ENCODE peak calls at places on chromosomes 13 and 19, in seven cellular contexts. N is PC-3, E is heart right ventricle, U is pancreas, A is uterus, Q is neural progenitor cell, L is cardiac muscle cell. B is an unnamed sample.

GRCh38 chr13:24649685-24650038 is 30.5 kb upstream of the ATP12A start:
- DNase-seq in N (no peak), U (no peak), Q (no peak), A (no peak), E (no peak), L (no peak), B (no peak)

GRCh38 chr19:32642771-32643170 is 32.2 kb downstream of the ANKRD27 start:
- DNase-seq in Q (no peak), E (no peak), A (no peak), U (no peak), L (no peak), N (no peak), B (no peak)

GRCh38 chr13:110812111-110812868 is 98.8 kb downstream of the ING1 start:
- DNase-seq in A (no peak), Q (no peak), E (no peak), L (no peak), N (no peak), U (no peak), B (no peak)

GRCh38 chr13:27006519-27007161 is 165.0 kb downstream of the USP12 start:
- DNase-seq in Q (peak), N (peak), L (peak), E (no peak), A (no peak), U (peak), B (no peak)

GRCh38 chr19:18450934-18451836 is 13.3 kb upstream of the ISYNA1 start:
- DNase-seq in L (peak), E (peak), Q (peak), N (peak), U (peak), A (peak), B (peak)

GRCh38 chr13:23960566-23961156 is 63.4 kb upstream of the C1QTNF9B start:
- DNase-seq in U (no peak), A (no peak), N (peak), Q (peak), L (peak), E (no peak), B (peak)

GRCh38 chr13:100356889-100357288 is 231.7 kb downstream of the GGACT start:
- DNase-seq in N (no peak), A (no peak), Q (no peak), E (no peak), L (no peak), U (no peak), B (no peak)

GRCh38 chr13:75368167-75368566 is 113.8 kb downstream of the TBC1D4 start:
- DNase-seq in A (peak), E (no peak), L (no peak), Q (no peak), N (peak), U (no peak), B (no peak)

GRCh38 chr19:15422311-15423075 is 3.7 kb upstream of the AKAP8L start:
- DNase-seq in E (no peak), N (no peak), L (no peak), U (peak), A (no peak), Q (no peak), B (no peak)

GRCh38 chr19:40398417-40399056 is 8.6 kb upstream of the HIPK4 start:
- DNase-seq in L (peak), Q (peak), N (no peak), U (no peak), A (peak), E (no peak), B (peak)

GRCh38 chr13:111626371-111627305 is 306.2 kb downstream of the TEX29 start:
- DNase-seq in E (peak), A (no peak), Q (no peak), U (no peak), N (no peak), L (no peak), B (no peak)

GRCh38 chr13:112844411-112844810 is 124.6 kb upstream of the MCF2L start:
- DNase-seq in A (no peak), Q (no peak), L (no peak), U (peak), N (no peak), E (no peak), B (no peak)

GRCh38 chr13:67230774-67231480 is 791 bp upstream of the PCDH9 start:
- DNase-seq in U (peak), A (peak), Q (peak), N (peak), L (peak), E (peak), B (peak)

GRCh38 chr19:18386543-18387251 is 739 bp downstream of the GDF15 start:
- DNase-seq in Q (no peak), A (no peak), U (no peak), N (no peak), E (no peak), L (no peak), B (peak)

GRCh38 chr19:35730326-35730725 is 11.9 kb downstream of the IGFLR1 start:
- DNase-seq in U (no peak), Q (no peak), N (no peak), L (no peak), A (no peak), E (no peak), B (no peak)

GRCh38 chr13:55263045-55263444 is 1877.7 kb upstream of the PRR20A start:
- DNase-seq in L (no peak), A (no peak), E (no peak), Q (no peak), N (no peak), U (no peak), B (no peak)

GRCh38 chr13:114047358-114047881 is 73.5 kb upstream of the C13orf46 start:
- DNase-seq in U (peak), L (no peak), A (peak), E (no peak), N (no peak), Q (no peak), B (no peak)

GRCh38 chr13:39956036-39956435 is 300.6 kb downstream of the COG6 start:
- DNase-seq in Q (no peak), E (no peak), A (no peak), U (no peak), L (no peak), N (no peak), B (no peak)

GRCh38 chr13:50128406-50129048 is 113.3 kb downstream of the KCNRG start:
- DNase-seq in U (no peak), N (no peak), L (no peak), Q (peak), A (no peak), E (no peak), B (no peak)

GRCh38 chr13:29991343-29991742 is 140.9 kb upstream of the UBL3 start:
- DNase-seq in N (peak), U (no peak), Q (no peak), E (no peak), A (no peak), L (no peak), B (peak)

GRCh38 chr13:77696863-77697207 is 652 bp upstream of the SLAIN1 start:
- DNase-seq in L (no peak), U (no peak), E (no peak), Q (no peak), N (no peak), A (no peak), B (no peak)

GRCh38 chr19:16821081-16821480 is 8.1 kb upstream of the SIN3B start:
- DNase-seq in L (no peak), A (no peak), U (no peak), Q (no peak), E (no peak), N (peak), B (no peak)

GRCh38 chr13:91647361-91647970 is 249.0 kb downstream of the GPC5 start:
- DNase-seq in Q (peak), L (no peak), A (no peak), N (peak), U (no peak), E (peak), B (peak)

GRCh38 chr13:51328488-51328887 is 11.0 kb upstream of the SERPINE3 start:
- DNase-seq in Q (peak), L (no peak), A (no peak), N (no peak), U (no peak), E (no peak), B (no peak)

GRCh38 chr13:30025351-30025750 is 174.9 kb upstream of the UBL3 start:
- DNase-seq in N (no peak), E (no peak), L (no peak), Q (no peak), U (no peak), A (no peak), B (no peak)

GRCh38 chr13:40609972-40610726 is 56.3 kb downstream of the FOXO1 start:
- DNase-seq in A (no peak), E (no peak), N (peak), Q (no peak), L (no peak), U (no peak), B (peak)

GRCh38 chr19:1407662-1408299 is 395 bp downstream of the DAZAP1 start:
- DNase-seq in L (peak), A (no peak), N (no peak), Q (no peak), E (peak), U (peak), B (no peak)
- H3K27ac ChIP-seq in L (peak), A (peak), N (peak), Q (no peak), E (peak), U (peak), B (peak)

GRCh38 chr19:42122691-42123607 is 9.3 kb downstream of the POU2F2 start:
- DNase-seq in U (no peak), N (no peak), E (no peak), L (no peak), Q (no peak), A (no peak), B (no peak)
- TF ChIP-seq CTCF in U (no peak), N (no peak), E (no peak), L (no peak), Q (no peak), A (no peak), B (no peak)

DNA sequence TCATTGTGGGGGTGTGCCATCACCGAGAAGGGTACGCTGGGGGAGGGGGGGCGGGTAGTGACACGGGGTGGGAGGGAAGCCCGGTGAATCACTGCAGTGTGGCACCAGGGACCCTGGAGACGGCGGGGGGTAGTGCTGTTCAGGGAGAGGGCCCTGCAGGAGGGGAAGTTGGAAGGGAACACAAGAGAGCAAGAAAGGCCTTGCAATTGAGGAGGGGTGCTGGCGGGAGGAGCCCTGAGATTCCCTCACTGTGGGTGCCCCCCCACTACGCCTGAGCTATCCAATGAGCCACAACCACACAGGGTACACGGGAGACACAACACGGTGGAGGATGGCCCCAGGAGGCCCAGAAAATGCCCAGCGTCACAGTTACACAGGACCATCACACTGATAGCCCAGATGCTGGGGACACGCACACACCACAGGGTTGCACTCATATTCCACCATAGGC is 516 bp upstream of the ATP1A3 start:
- DNase-seq in L (no peak), E (no peak), N (no peak), U (peak), A (no peak), Q (no peak), B (no peak)
- H3K27ac ChIP-seq in L (no peak), E (no peak), N (no peak), U (no peak), A (no peak), Q (no peak), B (no peak)

DNA sequence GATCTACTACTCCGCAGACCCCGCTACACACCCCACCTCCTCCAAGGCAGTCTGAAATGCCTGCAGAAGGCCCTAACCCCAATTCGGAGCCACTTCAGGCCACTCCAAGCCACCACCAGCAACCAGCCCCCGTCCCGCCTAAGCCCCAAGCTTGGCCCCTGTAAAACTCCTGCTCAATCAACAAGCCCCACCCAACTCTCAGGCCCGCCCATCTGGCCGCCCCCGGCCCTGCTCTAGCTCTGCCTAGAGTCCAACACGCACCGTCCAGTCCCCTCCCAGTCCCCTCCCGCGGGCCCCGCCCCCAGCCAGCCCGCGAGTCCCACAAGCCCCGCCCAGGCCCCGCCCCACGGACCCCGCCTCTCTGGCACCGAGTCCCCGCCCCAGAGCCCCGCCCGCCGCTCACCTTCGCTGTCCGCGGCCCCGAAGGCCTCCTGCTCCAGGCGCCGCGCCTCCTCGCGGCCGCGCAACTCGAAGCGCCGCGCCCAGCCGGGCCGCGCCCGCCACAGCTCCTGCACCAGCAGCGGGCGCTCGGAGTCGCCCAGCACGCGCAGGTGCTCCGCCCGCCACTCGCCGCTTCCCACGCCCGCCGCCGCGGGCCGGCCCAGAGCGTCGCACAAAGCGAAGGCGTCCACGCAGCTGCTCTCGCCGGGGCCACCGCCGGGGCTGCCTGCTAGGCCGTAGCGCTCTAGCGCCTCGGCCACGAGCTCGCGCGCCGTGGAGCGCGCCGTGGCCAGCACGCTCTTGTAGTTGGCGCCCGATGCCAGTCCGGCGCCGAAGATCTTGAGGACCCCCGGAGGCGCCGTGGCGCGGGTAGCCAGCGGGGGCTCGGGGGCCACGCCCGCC is 1.6 kb downstream of the RASIP1 start:
- DNase-seq in U (peak), A (peak), N (peak), L (peak), E (peak), Q (peak), B (peak)
- TF ChIP-seq CTCF in U (peak), A (peak), N (peak), L (peak), E (peak), Q (peak), B (peak)

DNA sequence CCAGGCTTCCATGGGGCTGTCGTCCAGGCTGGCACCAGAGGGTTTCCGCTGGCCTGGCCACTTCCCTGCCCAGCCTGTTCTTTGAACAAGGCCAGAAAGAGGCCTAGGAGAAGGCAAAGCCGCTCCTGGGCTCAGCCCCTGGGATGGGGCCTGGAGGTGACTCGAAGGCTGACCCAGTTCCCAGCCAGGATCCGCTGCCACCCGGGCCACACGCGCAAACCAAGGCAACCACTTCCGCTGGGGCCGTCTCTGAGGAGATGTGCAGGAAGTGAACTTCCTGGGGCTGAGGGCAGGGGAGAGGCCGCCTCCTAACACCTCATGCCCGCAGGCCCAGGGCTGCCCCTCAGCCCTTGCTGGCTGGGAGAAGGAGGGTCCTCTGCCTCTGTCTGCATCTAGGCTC is 15.2 kb downstream of the PLEKHF1 start:
- DNase-seq in U (no peak), A (no peak), Q (no peak), N (no peak), E (peak), L (no peak), B (no peak)
- H3K27ac ChIP-seq in U (no peak), A (peak), Q (no peak), N (no peak), E (peak), L (no peak), B (no peak)

GRCh38 chr13:19927117-19927734 is 31.3 kb upstream of the ZMYM2 start:
- DNase-seq in Q (peak), L (no peak), A (no peak), N (peak), U (no peak), E (no peak), B (peak)
- TF ChIP-seq CTCF in Q (peak), L (peak), A (peak), N (peak), U (peak), E (peak), B (peak)